ENCODE peak calls at places on chromosomes 7 and 10, in five cellular contexts. T is posterior cingulate gyrus, Q is sciatic nerve, B is AML-193, J is HEK293T. H is an unnamed sample.

GRCh38 chr10:3803295-3803883 is 18.4 kb upstream of the KLF6 start:
- DNase-seq in Q (no peak), J (no peak), T (no peak), B (peak), H (no peak)

GRCh38 chr7:147415991-147416390 is 1174.6 kb upstream of the C7orf33 start:
- DNase-seq in J (no peak), B (no peak), T (no peak), Q (no peak), H (no peak)

GRCh38 chr7:146214842-146215241 is 98.2 kb downstream of the CNTNAP2 start:
- DNase-seq in Q (no peak), T (no peak), J (no peak), B (no peak), H (no peak)

GRCh38 chr7:50335795-50336754 is 31.6 kb downstream of the IKZF1 start:
- DNase-seq in B (no peak), T (no peak), Q (no peak), J (no peak), H (no peak)

GRCh38 chr10:79068203-79068561 is 584 bp upstream of the ZMIZ1 start:
- DNase-seq in Q (no peak), J (no peak), T (no peak), B (no peak), H (peak)

GRCh38 chr7:136009488-136010079 is 32.4 kb upstream of the MTPN start:
- DNase-seq in T (no peak), J (peak), B (peak), Q (no peak), H (no peak)

GRCh38 chr10:89515031-89515841 is 20.2 kb downstream of the SLC16A12 start:
- DNase-seq in J (no peak), T (no peak), B (no peak), Q (no peak), H (no peak)

GRCh38 chr10:11444531-11445228 is 166.8 kb downstream of the USP6NL start:
- DNase-seq in Q (no peak), J (no peak), B (no peak), T (no peak), H (no peak)

GRCh38 chr7:116802784-116803183 is 59.6 kb upstream of the CAPZA2 start:
- DNase-seq in B (no peak), J (peak), Q (no peak), T (no peak), H (peak)

GRCh38 chr10:34543716-34544115 is 271.4 kb downstream of the PARD3 start:
- DNase-seq in T (no peak), Q (no peak), J (no peak), B (no peak), H (no peak)

H was measured in nucleus accumbens.